ENCODE peak calls at places on chromosomes 5 and 9, in nine cellular contexts. B, R, Z, V, O, D, N, E and U are unnamed samples.

GRCh38 chr9:26502311-26502710 is 390.3 kb downstream of the CAAP1 start:
- DNase-seq in B (no peak), R (no peak), Z (no peak), V (no peak), O (no peak), D (no peak), N (no peak), E (no peak), U (no peak)

GRCh38 chr9:33041459-33042188 is 16.6 kb downstream of the DNAJA1 start:
- DNase-seq in B (no peak), R (no peak), Z (no peak), V (no peak), O (peak; percentile 28), D (no peak), N (no peak), E (no peak), U (no peak)

GRCh38 chr5:151678146-151678545 is 8.6 kb downstream of the SPARC start:
- DNase-seq in B (no peak), R (no peak), Z (no peak), V (no peak), O (peak; percentile 71), D (no peak), N (no peak), E (no peak), U (no peak)

GRCh38 chr5:140106805-140107311 is 7.1 kb upstream of the PURA start:
- DNase-seq in B (no peak), R (no peak), Z (no peak), V (no peak), O (no peak), D (no peak), N (no peak), E (no peak), U (no peak)

GRCh38 chr9:137302176-137303030 is at the start of gene NRARP:
- DNase-seq in B (peak; percentile 90), R (peak; percentile 83), Z (peak; percentile 84), V (peak; percentile 87), O (peak; percentile 86), D (peak; percentile 93), N (peak; percentile 94), E (peak; percentile 97), U (peak; percentile 91)

GRCh38 chr5:159901308-159901707 is 15.0 kb upstream of the ADRA1B start:
- DNase-seq in B (no peak), R (no peak), Z (no peak), V (no peak), O (no peak), D (no peak), N (no peak), E (no peak), U (no peak)

GRCh38 chr5:109191153-109191558 is 218.6 kb downstream of the PJA2 start:
- DNase-seq in B (peak; percentile 63), R (no peak), Z (no peak), V (peak; percentile 9), O (peak; percentile 70), D (no peak), N (no peak), E (no peak), U (no peak)

GRCh38 chr9:90433398-90433890 is 209.2 kb downstream of the DIRAS2 start:
- DNase-seq in B (no peak), R (no peak), Z (no peak), V (no peak), O (peak; percentile 54), D (no peak), N (no peak), E (no peak), U (no peak)

GRCh38 chr9:135348076-135348787 is 131.3 kb upstream of the PPP1R26 start:
- DNase-seq in B (no peak), R (no peak), Z (no peak), V (no peak), O (no peak), D (no peak), N (no peak), E (no peak), U (no peak)

GRCh38 chr5:93621340-93621872 is 38.4 kb downstream of the NR2F1 start:
- DNase-seq in B (no peak), R (no peak), Z (no peak), V (no peak), O (peak; percentile 81), D (no peak), N (peak; percentile 39), E (no peak), U (no peak)

GRCh38 chr5:67971223-67971830 is 244.2 kb upstream of the PIK3R1 start:
- DNase-seq in B (no peak), R (no peak), Z (no peak), V (no peak), O (peak; percentile 92), D (no peak), N (no peak), E (no peak), U (no peak)

GRCh38 chr9:128787583-128788156 is 617 bp downstream of the TBC1D13 start:
- DNase-seq in B (no peak), R (no peak), Z (no peak), V (no peak), O (peak; percentile 24), D (peak; percentile 23), N (peak; percentile 21), E (no peak), U (no peak)

GRCh38 chr5:163269624-163270023 is 167.8 kb upstream of the CCNG1 start:
- DNase-seq in B (no peak), R (no peak), Z (no peak), V (no peak), O (no peak), D (no peak), N (no peak), E (no peak), U (no peak)

GRCh38 chr5:74093501-74093993 is 467.6 kb downstream of the ARHGEF28 start:
- DNase-seq in B (no peak), R (no peak), Z (no peak), V (no peak), O (no peak), D (no peak), N (no peak), E (no peak), U (no peak)

GRCh38 chr5:53908752-53909151 is 348.3 kb downstream of the NDUFS4 start:
- DNase-seq in B (no peak), R (no peak), Z (no peak), V (no peak), O (no peak), D (no peak), N (no peak), E (no peak), U (no peak)

GRCh38 chr5:114192108-114192507 is 169.8 kb upstream of the KCNN2 start:
- DNase-seq in B (no peak), R (no peak), Z (no peak), V (no peak), O (no peak), D (no peak), N (no peak), E (no peak), U (no peak)

GRCh38 chr5:16593013-16593412 is 23.8 kb downstream of the RETREG1 start:
- DNase-seq in B (no peak), R (no peak), Z (no peak), V (no peak), O (no peak), D (no peak), N (no peak), E (no peak), U (no peak)

GRCh38 chr9:134708672-134709038 is 67.1 kb downstream of the COL5A1 start:
- DNase-seq in B (no peak), R (no peak), Z (no peak), V (no peak), O (no peak), D (no peak), N (no peak), E (no peak), U (no peak)

GRCh38 chr5:71703941-71704340 is 15.1 kb upstream of the CARTPT start:
- DNase-seq in B (no peak), R (no peak), Z (no peak), V (no peak), O (no peak), D (no peak), N (no peak), E (no peak), U (no peak)

GRCh38 chr9:131748411-131748955 is 8.6 kb upstream of the RAPGEF1 start:
- DNase-seq in B (no peak), R (no peak), Z (no peak), V (no peak), O (no peak), D (no peak), N (no peak), E (no peak), U (no peak)